ENCODE peak calls at places on chromosomes 6 and 20, in ten cellular contexts. One of them, this sample, is unnamed.
A peak's percentile ranks its signal among the peaks of the same experiment; 100 is the strongest.

GRCh38 chr6:74578339-74578738 is 627.5 kb downstream of the COL12A1 start:
- DNase-seq in left kidney: no peak
- DNase-seq in sciatic nerve: no peak
- DNase-seq in ovary: no peak
- DNase-seq in fibroblast of pulmonary artery: peak; percentile 58
- DNase-seq in endodermal cell: no peak
- DNase-seq in AG09319: peak; percentile 87
- DNase-seq in heart left ventricle: no peak
- DNase-seq in colonic mucosa: no peak
- DNase-seq in left ventricle myocardium inferior: no peak
- DNase-seq in this sample: no peak

GRCh38 chr20:61804896-61805295 is 260.8 kb downstream of the TAF4 start:
- DNase-seq in left kidney: no peak
- DNase-seq in sciatic nerve: no peak
- DNase-seq in ovary: no peak
- DNase-seq in fibroblast of pulmonary artery: no peak
- DNase-seq in endodermal cell: no peak
- DNase-seq in AG09319: no peak
- DNase-seq in heart left ventricle: no peak
- DNase-seq in colonic mucosa: no peak
- DNase-seq in left ventricle myocardium inferior: peak; percentile 2
- DNase-seq in this sample: no peak

GRCh38 chr6:90496191-90496590 is 90.7 kb downstream of the MAP3K7 start:
- DNase-seq in left kidney: peak; percentile 95
- DNase-seq in sciatic nerve: no peak
- DNase-seq in ovary: no peak
- DNase-seq in fibroblast of pulmonary artery: no peak
- DNase-seq in endodermal cell: no peak
- DNase-seq in AG09319: no peak
- DNase-seq in heart left ventricle: no peak
- DNase-seq in colonic mucosa: no peak
- DNase-seq in left ventricle myocardium inferior: no peak
- DNase-seq in this sample: no peak

GRCh38 chr6:101344885-101345284 is 48.6 kb upstream of the GRIK2 start:
- DNase-seq in left kidney: no peak
- DNase-seq in sciatic nerve: no peak
- DNase-seq in ovary: no peak
- DNase-seq in fibroblast of pulmonary artery: no peak
- DNase-seq in endodermal cell: peak; percentile 60
- DNase-seq in AG09319: no peak
- DNase-seq in heart left ventricle: no peak
- DNase-seq in colonic mucosa: no peak
- DNase-seq in left ventricle myocardium inferior: no peak
- DNase-seq in this sample: peak; percentile 52

GRCh38 chr6:30013296-30013922 is 47.7 kb upstream of the POLR1H start:
- DNase-seq in left kidney: peak; percentile 33
- DNase-seq in sciatic nerve: no peak
- DNase-seq in ovary: no peak
- DNase-seq in fibroblast of pulmonary artery: peak; percentile 18
- DNase-seq in endodermal cell: peak; percentile 90
- DNase-seq in AG09319: no peak
- DNase-seq in heart left ventricle: no peak
- DNase-seq in colonic mucosa: no peak
- DNase-seq in left ventricle myocardium inferior: no peak
- DNase-seq in this sample: no peak

GRCh38 chr6:108588586-108588985 is 27.9 kb downstream of the FOXO3 start:
- DNase-seq in left kidney: no peak
- DNase-seq in sciatic nerve: no peak
- DNase-seq in ovary: no peak
- DNase-seq in fibroblast of pulmonary artery: peak; percentile 68
- DNase-seq in endodermal cell: peak; percentile 50
- DNase-seq in AG09319: no peak
- DNase-seq in heart left ventricle: no peak
- DNase-seq in colonic mucosa: peak; percentile 35
- DNase-seq in left ventricle myocardium inferior: no peak
- DNase-seq in this sample: peak; percentile 43

GRCh38 chr6:54856137-54856536 is 9.6 kb downstream of the FAM83B start:
- DNase-seq in left kidney: peak; percentile 37
- DNase-seq in sciatic nerve: no peak
- DNase-seq in ovary: no peak
- DNase-seq in fibroblast of pulmonary artery: no peak
- DNase-seq in endodermal cell: no peak
- DNase-seq in AG09319: no peak
- DNase-seq in heart left ventricle: no peak
- DNase-seq in colonic mucosa: peak; percentile 73
- DNase-seq in left ventricle myocardium inferior: no peak
- DNase-seq in this sample: no peak

GRCh38 chr6:26312501-26313390 is 52.3 kb upstream of the BTN3A2 start:
- DNase-seq in left kidney: peak; percentile 84
- DNase-seq in sciatic nerve: peak; percentile 90
- DNase-seq in ovary: peak; percentile 79
- DNase-seq in fibroblast of pulmonary artery: peak; percentile 84
- DNase-seq in endodermal cell: peak; percentile 94
- DNase-seq in AG09319: peak; percentile 79
- DNase-seq in heart left ventricle: peak; percentile 80
- DNase-seq in colonic mucosa: peak; percentile 88
- DNase-seq in left ventricle myocardium inferior: peak; percentile 61
- DNase-seq in this sample: peak; percentile 70

GRCh38 chr20:24100370-24101011 is 111.9 kb upstream of the GGTLC1 start:
- DNase-seq in left kidney: peak; percentile 89
- DNase-seq in sciatic nerve: no peak
- DNase-seq in ovary: no peak
- DNase-seq in fibroblast of pulmonary artery: peak; percentile 76
- DNase-seq in endodermal cell: peak; percentile 72
- DNase-seq in AG09319: no peak
- DNase-seq in heart left ventricle: peak; percentile 38
- DNase-seq in colonic mucosa: peak; percentile 40
- DNase-seq in left ventricle myocardium inferior: peak; percentile 28
- DNase-seq in this sample: peak; percentile 74

GRCh38 chr20:11168026-11168425 is 494.2 kb upstream of the JAG1 start:
- DNase-seq in left kidney: no peak
- DNase-seq in sciatic nerve: no peak
- DNase-seq in ovary: no peak
- DNase-seq in fibroblast of pulmonary artery: peak; percentile 35
- DNase-seq in endodermal cell: no peak
- DNase-seq in AG09319: no peak
- DNase-seq in heart left ventricle: no peak
- DNase-seq in colonic mucosa: no peak
- DNase-seq in left ventricle myocardium inferior: no peak
- DNase-seq in this sample: no peak

GRCh38 chr20:11001767-11002540 is 328.2 kb upstream of the JAG1 start:
- DNase-seq in left kidney: no peak
- DNase-seq in sciatic nerve: no peak
- DNase-seq in ovary: no peak
- DNase-seq in fibroblast of pulmonary artery: peak; percentile 91
- DNase-seq in endodermal cell: no peak
- DNase-seq in AG09319: no peak
- DNase-seq in heart left ventricle: no peak
- DNase-seq in colonic mucosa: no peak
- DNase-seq in left ventricle myocardium inferior: no peak
- DNase-seq in this sample: peak; percentile 28

GRCh38 chr6:159961523-159961922 is 7.4 kb upstream of the IGF2R start:
- DNase-seq in left kidney: no peak
- DNase-seq in sciatic nerve: no peak
- DNase-seq in ovary: no peak
- DNase-seq in fibroblast of pulmonary artery: no peak
- DNase-seq in endodermal cell: no peak
- DNase-seq in AG09319: no peak
- DNase-seq in heart left ventricle: no peak
- DNase-seq in colonic mucosa: no peak
- DNase-seq in left ventricle myocardium inferior: no peak
- DNase-seq in this sample: peak; percentile 37

GRCh38 chr6:108468346-108468745 is 92.4 kb upstream of the FOXO3 start:
- DNase-seq in left kidney: no peak
- DNase-seq in sciatic nerve: no peak
- DNase-seq in ovary: no peak
- DNase-seq in fibroblast of pulmonary artery: peak; percentile 35
- DNase-seq in endodermal cell: no peak
- DNase-seq in AG09319: no peak
- DNase-seq in heart left ventricle: no peak
- DNase-seq in colonic mucosa: no peak
- DNase-seq in left ventricle myocardium inferior: no peak
- DNase-seq in this sample: no peak

GRCh38 chr6:49556429-49556837 is 6.0 kb downstream of the C6orf141 start:
- DNase-seq in left kidney: no peak
- DNase-seq in sciatic nerve: no peak
- DNase-seq in ovary: no peak
- DNase-seq in fibroblast of pulmonary artery: peak; percentile 65
- DNase-seq in endodermal cell: peak; percentile 70
- DNase-seq in AG09319: no peak
- DNase-seq in heart left ventricle: no peak
- DNase-seq in colonic mucosa: peak; percentile 85
- DNase-seq in left ventricle myocardium inferior: no peak
- DNase-seq in this sample: peak; percentile 42

This sample was measured in trophoblast cell.